ENCODE peak calls at places on chromosomes 3 and 15, in five cellular contexts. One of them, this sample, is unnamed.

GRCh38 chr15:29071907-29072273 is 186.1 kb downstream of the APBA2 start:
- DNase-seq in astrocyte of the spinal cord: no peak
- DNase-seq in GM10248: no peak
- DNase-seq in HL-60: no peak
- DNase-seq in coronary artery: no peak
- DNase-seq in this sample: no peak

GRCh38 chr15:69578252-69578651 is 125.6 kb downstream of the RPLP1 start:
- DNase-seq in HL-60: no peak
- DNase-seq in astrocyte of the spinal cord: no peak
- DNase-seq in GM10248: no peak
- DNase-seq in coronary artery: no peak
- DNase-seq in this sample: no peak

GRCh38 chr3:59877679-59878427 is 828.0 kb upstream of the CFAP20DC start:
- DNase-seq in GM10248: no peak
- DNase-seq in astrocyte of the spinal cord: peak
- DNase-seq in HL-60: no peak
- DNase-seq in coronary artery: no peak
- DNase-seq in this sample: peak

GRCh38 chr3:188320757-188321156 is 166.8 kb downstream of the LPP start:
- DNase-seq in coronary artery: no peak
- DNase-seq in HL-60: no peak
- DNase-seq in astrocyte of the spinal cord: peak
- DNase-seq in GM10248: no peak
- DNase-seq in this sample: no peak

GRCh38 chr15:77419050-77419835 is 661 bp downstream of the PEAK1 start:
- DNase-seq in GM10248: peak
- DNase-seq in astrocyte of the spinal cord: peak
- DNase-seq in coronary artery: peak
- DNase-seq in HL-60: no peak
- DNase-seq in this sample: peak

GRCh38 chr3:128100126-128100525 is 23.5 kb downstream of the RUVBL1 start:
- DNase-seq in coronary artery: no peak
- DNase-seq in astrocyte of the spinal cord: no peak
- DNase-seq in HL-60: no peak
- DNase-seq in GM10248: no peak
- DNase-seq in this sample: no peak

GRCh38 chr3:126743350-126743749 is 39.3 kb downstream of the CHCHD6 start:
- DNase-seq in HL-60: no peak
- DNase-seq in GM10248: no peak
- DNase-seq in coronary artery: peak
- DNase-seq in astrocyte of the spinal cord: no peak
- DNase-seq in this sample: no peak

GRCh38 chr3:112056451-112056929 is 22.0 kb downstream of the TMPRSS7 start:
- DNase-seq in HL-60: no peak
- DNase-seq in GM10248: no peak
- DNase-seq in coronary artery: no peak
- DNase-seq in astrocyte of the spinal cord: peak
- DNase-seq in this sample: peak

GRCh38 chr3:189699873-189700272 is 68.7 kb downstream of the TP63 start:
- DNase-seq in astrocyte of the spinal cord: no peak
- DNase-seq in coronary artery: no peak
- DNase-seq in HL-60: no peak
- DNase-seq in GM10248: no peak
- DNase-seq in this sample: no peak

GRCh38 chr15:68652141-68652540 is 73.3 kb downstream of the CORO2B start:
- DNase-seq in astrocyte of the spinal cord: no peak
- DNase-seq in HL-60: no peak
- DNase-seq in coronary artery: peak
- DNase-seq in GM10248: no peak
- DNase-seq in this sample: no peak

GRCh38 chr3:172320468-172320867 is 127.8 kb downstream of the GHSR start:
- DNase-seq in GM10248: no peak
- DNase-seq in astrocyte of the spinal cord: no peak
- DNase-seq in coronary artery: no peak
- DNase-seq in HL-60: no peak
- DNase-seq in this sample: no peak

GRCh38 chr15:99239545-99240198 is 9.7 kb downstream of the TTC23 start:
- DNase-seq in coronary artery: no peak
- DNase-seq in GM10248: peak
- DNase-seq in astrocyte of the spinal cord: peak
- DNase-seq in HL-60: no peak
- DNase-seq in this sample: no peak

GRCh38 chr3:127006781-127007436 is 24.0 kb downstream of the PLXNA1 start:
- DNase-seq in HL-60: no peak
- DNase-seq in astrocyte of the spinal cord: no peak
- DNase-seq in coronary artery: no peak
- DNase-seq in GM10248: no peak
- DNase-seq in this sample: peak

GRCh38 chr15:31306036-31306425 is 20.6 kb upstream of the KLF13 start:
- DNase-seq in coronary artery: no peak
- DNase-seq in HL-60: no peak
- DNase-seq in astrocyte of the spinal cord: no peak
- DNase-seq in GM10248: no peak
- DNase-seq in this sample: no peak

GRCh38 chr3:53597136-53597915 is 102.9 kb downstream of the CACNA1D start:
- DNase-seq in GM10248: no peak
- DNase-seq in astrocyte of the spinal cord: no peak
- DNase-seq in coronary artery: peak
- DNase-seq in HL-60: no peak
- DNase-seq in this sample: no peak

GRCh38 chr3:128813003-128813564 is 66.3 kb upstream of the ACAD9 start:
- DNase-seq in astrocyte of the spinal cord: no peak
- DNase-seq in GM10248: no peak
- DNase-seq in HL-60: no peak
- DNase-seq in coronary artery: no peak
- DNase-seq in this sample: no peak

GRCh38 chr3:80232760-80233159 is 465.0 kb upstream of the ROBO1 start:
- DNase-seq in HL-60: no peak
- DNase-seq in coronary artery: no peak
- DNase-seq in astrocyte of the spinal cord: peak
- DNase-seq in GM10248: no peak
- DNase-seq in this sample: peak

GRCh38 chr15:93973287-93973686 is 258.1 kb upstream of the MCTP2 start:
- DNase-seq in GM10248: no peak
- DNase-seq in coronary artery: no peak
- DNase-seq in astrocyte of the spinal cord: no peak
- DNase-seq in HL-60: no peak
- DNase-seq in this sample: no peak

GRCh38 chr15:93980149-93980911 is 251.0 kb upstream of the MCTP2 start:
- DNase-seq in coronary artery: no peak
- DNase-seq in HL-60: no peak
- DNase-seq in astrocyte of the spinal cord: no peak
- DNase-seq in GM10248: no peak
- DNase-seq in this sample: no peak

DNA sequence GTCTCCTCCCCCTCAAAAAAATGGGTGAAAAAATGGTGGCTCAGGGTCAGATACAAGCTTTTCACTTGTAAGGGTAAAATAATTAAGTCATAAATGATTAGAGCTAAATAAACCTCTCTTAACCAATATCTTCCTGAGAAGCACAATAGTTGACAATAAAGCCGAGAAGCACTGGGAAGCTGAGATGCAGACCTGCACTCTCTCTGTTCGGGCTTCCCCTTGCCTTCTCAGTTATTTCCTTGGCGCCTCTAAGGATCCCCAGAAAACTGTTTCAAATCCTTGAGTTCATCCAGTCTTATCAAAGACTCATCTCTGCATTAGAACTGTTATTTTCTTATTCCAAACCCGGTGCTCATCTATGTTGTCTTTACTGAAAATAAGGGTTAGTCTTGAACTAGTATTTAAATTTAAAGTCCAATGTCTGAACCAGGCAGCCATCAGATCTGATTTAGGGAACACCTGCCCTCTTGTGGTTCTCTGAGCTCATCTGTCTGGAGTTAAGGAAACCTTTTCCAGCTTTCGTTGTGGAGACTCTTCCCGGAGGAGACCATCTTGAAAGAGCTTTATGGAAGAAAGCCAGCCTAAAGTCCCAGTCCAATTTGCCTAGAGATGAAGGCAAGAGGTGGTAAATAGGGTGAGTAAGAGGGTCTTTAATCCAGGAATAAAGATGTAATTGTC is 256.4 kb upstream of the MCTP2 start:
- DNase-seq in HL-60: no peak
- DNase-seq in GM10248: no peak
- DNase-seq in coronary artery: no peak
- DNase-seq in astrocyte of the spinal cord: peak
- DNase-seq in this sample: peak
- TF ChIP-seq CTCF in HL-60: no peak
- TF ChIP-seq CTCF in GM10248: peak
- TF ChIP-seq CTCF in coronary artery: no peak
- TF ChIP-seq CTCF in astrocyte of the spinal cord: peak
- TF ChIP-seq CTCF in this sample: peak

GRCh38 chr3:37256447-37256846 is 82.1 kb upstream of the LRRFIP2 start:
- DNase-seq in HL-60: no peak
- DNase-seq in coronary artery: no peak
- DNase-seq in astrocyte of the spinal cord: no peak
- DNase-seq in GM10248: no peak
- DNase-seq in this sample: no peak
- TF ChIP-seq CTCF in HL-60: no peak
- TF ChIP-seq CTCF in coronary artery: no peak
- TF ChIP-seq CTCF in astrocyte of the spinal cord: peak
- TF ChIP-seq CTCF in GM10248: no peak
- TF ChIP-seq CTCF in this sample: no peak

GRCh38 chr15:62928242-62928995 is 114.1 kb upstream of the TPM1 start:
- DNase-seq in HL-60: no peak
- DNase-seq in astrocyte of the spinal cord: peak
- DNase-seq in coronary artery: no peak
- DNase-seq in GM10248: no peak
- DNase-seq in this sample: peak
- TF ChIP-seq CTCF in HL-60: no peak
- TF ChIP-seq CTCF in astrocyte of the spinal cord: peak
- TF ChIP-seq CTCF in coronary artery: no peak
- TF ChIP-seq CTCF in GM10248: no peak
- TF ChIP-seq CTCF in this sample: peak

DNA sequence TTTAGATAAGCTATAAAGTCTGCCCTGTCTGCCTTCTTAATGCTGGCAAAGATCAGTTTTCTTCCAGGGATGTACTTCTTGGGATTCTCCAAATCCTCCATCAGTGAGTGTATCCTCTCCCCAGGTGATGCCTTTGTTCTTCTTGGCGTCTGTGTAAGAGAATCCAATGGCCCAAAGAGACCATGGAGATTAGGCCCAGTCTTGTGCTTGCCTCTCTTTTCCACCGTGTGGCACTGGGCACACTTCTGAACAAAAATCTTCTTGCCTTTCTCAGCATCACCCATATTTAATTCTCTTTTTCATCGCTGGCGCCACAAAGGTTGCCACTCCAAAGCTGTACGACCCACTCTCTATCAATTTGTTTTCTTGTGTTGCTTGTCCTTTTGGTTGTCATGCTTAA is 32.2 kb upstream of the TAMM41 start:
- DNase-seq in HL-60: no peak
- DNase-seq in GM10248: no peak
- DNase-seq in coronary artery: no peak
- DNase-seq in astrocyte of the spinal cord: no peak
- DNase-seq in this sample: no peak
- TF ChIP-seq CTCF in HL-60: no peak
- TF ChIP-seq CTCF in GM10248: no peak
- TF ChIP-seq CTCF in coronary artery: no peak
- TF ChIP-seq CTCF in astrocyte of the spinal cord: no peak
- TF ChIP-seq CTCF in this sample: no peak

GRCh38 chr15:71346464-71346863 is 231.2 kb downstream of the THSD4 start:
- DNase-seq in coronary artery: no peak
- DNase-seq in astrocyte of the spinal cord: no peak
- DNase-seq in HL-60: no peak
- DNase-seq in GM10248: no peak
- DNase-seq in this sample: no peak
- TF ChIP-seq CTCF in coronary artery: no peak
- TF ChIP-seq CTCF in astrocyte of the spinal cord: no peak
- TF ChIP-seq CTCF in HL-60: no peak
- TF ChIP-seq CTCF in GM10248: no peak
- TF ChIP-seq CTCF in this sample: no peak

GRCh38 chr3:67832807-67833206 is 178.4 kb upstream of the SUCLG2 start:
- DNase-seq in HL-60: no peak
- DNase-seq in coronary artery: no peak
- DNase-seq in GM10248: no peak
- DNase-seq in astrocyte of the spinal cord: no peak
- DNase-seq in this sample: peak
- TF ChIP-seq CTCF in HL-60: no peak
- TF ChIP-seq CTCF in coronary artery: no peak
- TF ChIP-seq CTCF in GM10248: no peak
- TF ChIP-seq CTCF in astrocyte of the spinal cord: no peak
- TF ChIP-seq CTCF in this sample: no peak

This sample was measured in MCF 10A.